ENCODE peak calls at places on chromosomes 4 and X, in six cellular contexts. One of them, this sample, is unnamed.

GRCh38 chrX:154409222-154409871 is at the start of gene DNASE1L1:
- DNase-seq in HFF-Myc: no peak
- DNase-seq in mucosa of descending colon: peak
- DNase-seq in activated effector memory CD4-positive, alpha-beta T cell treated with Interleukin-2 at 50 U/mL for 16 hours: no peak
- DNase-seq in NCI-H1092 treated with DMSO at 0.1 percent for 48 hours: no peak
- DNase-seq in fibroblast of gingiva: peak
- DNase-seq in this sample: no peak

GRCh38 chr4:10684631-10685030 is at the start of gene CLNK:
- DNase-seq in fibroblast of gingiva: no peak
- DNase-seq in HFF-Myc: no peak
- DNase-seq in activated effector memory CD4-positive, alpha-beta T cell treated with Interleukin-2 at 50 U/mL for 16 hours: no peak
- DNase-seq in mucosa of descending colon: no peak
- DNase-seq in NCI-H1092 treated with DMSO at 0.1 percent for 48 hours: no peak
- DNase-seq in this sample: no peak

GRCh38 chr4:102105983-102106382 is 239.3 kb downstream of the SLC39A8 start:
- DNase-seq in fibroblast of gingiva: no peak
- DNase-seq in mucosa of descending colon: no peak
- DNase-seq in HFF-Myc: no peak
- DNase-seq in NCI-H1092 treated with DMSO at 0.1 percent for 48 hours: no peak
- DNase-seq in activated effector memory CD4-positive, alpha-beta T cell treated with Interleukin-2 at 50 U/mL for 16 hours: no peak
- DNase-seq in this sample: no peak

GRCh38 chr4:1200425-1201035 is 28.1 kb upstream of the SPON2 start:
- DNase-seq in HFF-Myc: peak
- DNase-seq in NCI-H1092 treated with DMSO at 0.1 percent for 48 hours: no peak
- DNase-seq in fibroblast of gingiva: peak
- DNase-seq in activated effector memory CD4-positive, alpha-beta T cell treated with Interleukin-2 at 50 U/mL for 16 hours: no peak
- DNase-seq in mucosa of descending colon: peak
- DNase-seq in this sample: no peak

GRCh38 chr4:99885063-99885664 is 9.1 kb downstream of the LAMTOR3 start:
- DNase-seq in mucosa of descending colon: no peak
- DNase-seq in HFF-Myc: peak
- DNase-seq in NCI-H1092 treated with DMSO at 0.1 percent for 48 hours: peak
- DNase-seq in fibroblast of gingiva: peak
- DNase-seq in activated effector memory CD4-positive, alpha-beta T cell treated with Interleukin-2 at 50 U/mL for 16 hours: no peak
- DNase-seq in this sample: no peak

GRCh38 chr4:185394568-185395254 is 1.0 kb downstream of the LRP2BP start:
- DNase-seq in NCI-H1092 treated with DMSO at 0.1 percent for 48 hours: no peak
- DNase-seq in activated effector memory CD4-positive, alpha-beta T cell treated with Interleukin-2 at 50 U/mL for 16 hours: no peak
- DNase-seq in fibroblast of gingiva: no peak
- DNase-seq in HFF-Myc: no peak
- DNase-seq in mucosa of descending colon: no peak
- DNase-seq in this sample: no peak

GRCh38 chr4:69748176-69748575 is 12.2 kb downstream of the SULT1B1 start:
- DNase-seq in HFF-Myc: no peak
- DNase-seq in activated effector memory CD4-positive, alpha-beta T cell treated with Interleukin-2 at 50 U/mL for 16 hours: no peak
- DNase-seq in NCI-H1092 treated with DMSO at 0.1 percent for 48 hours: no peak
- DNase-seq in mucosa of descending colon: no peak
- DNase-seq in fibroblast of gingiva: peak
- DNase-seq in this sample: no peak

GRCh38 chr4:11028334-11028733 is 343.8 kb upstream of the CLNK start:
- DNase-seq in NCI-H1092 treated with DMSO at 0.1 percent for 48 hours: no peak
- DNase-seq in HFF-Myc: no peak
- DNase-seq in activated effector memory CD4-positive, alpha-beta T cell treated with Interleukin-2 at 50 U/mL for 16 hours: no peak
- DNase-seq in mucosa of descending colon: no peak
- DNase-seq in fibroblast of gingiva: no peak
- DNase-seq in this sample: no peak

GRCh38 chr4:187235456-187236170 is 512.0 kb upstream of the FAT1 start:
- DNase-seq in activated effector memory CD4-positive, alpha-beta T cell treated with Interleukin-2 at 50 U/mL for 16 hours: no peak
- DNase-seq in mucosa of descending colon: no peak
- DNase-seq in HFF-Myc: no peak
- DNase-seq in fibroblast of gingiva: no peak
- DNase-seq in NCI-H1092 treated with DMSO at 0.1 percent for 48 hours: no peak
- DNase-seq in this sample: no peak

GRCh38 chrX:8726031-8726652 is 5.8 kb downstream of the ANOS1 start:
- DNase-seq in activated effector memory CD4-positive, alpha-beta T cell treated with Interleukin-2 at 50 U/mL for 16 hours: no peak
- DNase-seq in HFF-Myc: no peak
- DNase-seq in fibroblast of gingiva: peak
- DNase-seq in mucosa of descending colon: no peak
- DNase-seq in NCI-H1092 treated with DMSO at 0.1 percent for 48 hours: peak
- DNase-seq in this sample: no peak

GRCh38 chr4:169059294-169060201 is 49.5 kb upstream of the CBR4 start:
- DNase-seq in activated effector memory CD4-positive, alpha-beta T cell treated with Interleukin-2 at 50 U/mL for 16 hours: no peak
- DNase-seq in fibroblast of gingiva: peak
- DNase-seq in mucosa of descending colon: no peak
- DNase-seq in NCI-H1092 treated with DMSO at 0.1 percent for 48 hours: no peak
- DNase-seq in HFF-Myc: no peak
- DNase-seq in this sample: no peak

GRCh38 chr4:183905593-183906485 is 732 bp downstream of the STOX2 start:
- DNase-seq in HFF-Myc: no peak
- DNase-seq in mucosa of descending colon: no peak
- DNase-seq in activated effector memory CD4-positive, alpha-beta T cell treated with Interleukin-2 at 50 U/mL for 16 hours: no peak
- DNase-seq in NCI-H1092 treated with DMSO at 0.1 percent for 48 hours: peak
- DNase-seq in fibroblast of gingiva: no peak
- DNase-seq in this sample: peak

GRCh38 chr4:142347241-142347640 is 498.9 kb downstream of the INPP4B start:
- DNase-seq in NCI-H1092 treated with DMSO at 0.1 percent for 48 hours: no peak
- DNase-seq in fibroblast of gingiva: no peak
- DNase-seq in activated effector memory CD4-positive, alpha-beta T cell treated with Interleukin-2 at 50 U/mL for 16 hours: no peak
- DNase-seq in HFF-Myc: no peak
- DNase-seq in mucosa of descending colon: no peak
- DNase-seq in this sample: no peak

GRCh38 chrX:138710311-138710791 is 1.2 kb downstream of the FGF13 start:
- DNase-seq in mucosa of descending colon: peak
- DNase-seq in HFF-Myc: no peak
- DNase-seq in activated effector memory CD4-positive, alpha-beta T cell treated with Interleukin-2 at 50 U/mL for 16 hours: no peak
- DNase-seq in NCI-H1092 treated with DMSO at 0.1 percent for 48 hours: no peak
- DNase-seq in fibroblast of gingiva: no peak
- DNase-seq in this sample: no peak

This sample was measured in HuH-7.5.